ENCODE peak calls at places on chromosome 21, in five cellular contexts. X is A549, T is AG10803, U is heart left ventricle, K is cardiac muscle cell. M is an unnamed sample.

GRCh38 chr21:42258150-42258884 is 39.4 kb downstream of the ABCG1 start:
- DNase-seq in X (peak; percentile 60), T (peak; percentile 45), U (peak; percentile 79), K (peak; percentile 78), M (peak; percentile 7)

GRCh38 chr21:42056468-42056867 is 14.6 kb upstream of the UMODL1 start:
- DNase-seq in X (no peak), T (peak; percentile 18), U (no peak), K (no peak), M (no peak)

GRCh38 chr21:33286076-33286475 is 19.9 kb downstream of the IL10RB start:
- DNase-seq in X (no peak), T (no peak), U (no peak), K (no peak), M (no peak)

GRCh38 chr21:42198949-42199348 is 20.0 kb upstream of the ABCG1 start:
- DNase-seq in X (no peak), T (no peak), U (no peak), K (no peak), M (no peak)

GRCh38 chr21:43911015-43911934 is 46.3 kb downstream of the AGPAT3 start:
- DNase-seq in X (no peak), T (peak; percentile 5), U (peak; percentile 65), K (no peak), M (no peak)

GRCh38 chr21:39681257-39681656 is 63.7 kb upstream of the IGSF5 start:
- DNase-seq in X (no peak), T (peak; percentile 62), U (no peak), K (no peak), M (no peak)

GRCh38 chr21:32645261-32646182 is 33.3 kb upstream of the CFAP298 start:
- DNase-seq in X (no peak), T (no peak), U (no peak), K (peak; percentile 2), M (no peak)

GRCh38 chr21:20701235-20701634 is 297.0 kb upstream of the NCAM2 start:
- DNase-seq in X (no peak), T (no peak), U (no peak), K (no peak), M (no peak)

GRCh38 chr21:37365657-37366487 is 701 bp upstream of the DYRK1A start:
- DNase-seq in X (peak; percentile 19), T (peak; percentile 72), U (peak; percentile 83), K (peak; percentile 85), M (no peak)

GRCh38 chr21:15755125-15755524 is 25.3 kb downstream of the USP25 start:
- DNase-seq in X (no peak), T (no peak), U (no peak), K (no peak), M (no peak)

GRCh38 chr21:33383056-33383888 is 19.9 kb upstream of the IFNGR2 start:
- DNase-seq in X (no peak), T (peak; percentile 66), U (peak; percentile 66), K (peak; percentile 6), M (no peak)

GRCh38 chr21:41766051-41766882 is 585 bp downstream of the RIPK4 start:
- DNase-seq in X (no peak), T (no peak), U (no peak), K (no peak), M (no peak)

GRCh38 chr21:43703068-43703880 is 15.7 kb upstream of the PDXK start:
- DNase-seq in X (no peak), T (peak; percentile 92), U (peak; percentile 82), K (peak; percentile 64), M (peak; percentile 61)

GRCh38 chr21:41715649-41716321 is 51.1 kb downstream of the RIPK4 start:
- DNase-seq in X (peak; percentile 72), T (no peak), U (no peak), K (peak; percentile 49), M (no peak)

GRCh38 chr21:25369524-25370300 is 237.6 kb downstream of the MRPL39 start:
- DNase-seq in X (no peak), T (peak; percentile 85), U (no peak), K (no peak), M (no peak)

GRCh38 chr21:38725196-38726157 is 80.3 kb upstream of the ETS2 start:
- DNase-seq in X (no peak), T (no peak), U (no peak), K (no peak), M (no peak)

GRCh38 chr21:35616090-35616489 is 444.2 kb downstream of the SETD4 start:
- DNase-seq in X (peak; percentile 1), T (peak; percentile 75), U (no peak), K (no peak), M (peak; percentile 61)
- TF ChIP-seq CTCF in X (peak; percentile 27), T (peak; percentile 71), U (no peak), K (peak; percentile 50), M (peak; percentile 59)

DNA sequence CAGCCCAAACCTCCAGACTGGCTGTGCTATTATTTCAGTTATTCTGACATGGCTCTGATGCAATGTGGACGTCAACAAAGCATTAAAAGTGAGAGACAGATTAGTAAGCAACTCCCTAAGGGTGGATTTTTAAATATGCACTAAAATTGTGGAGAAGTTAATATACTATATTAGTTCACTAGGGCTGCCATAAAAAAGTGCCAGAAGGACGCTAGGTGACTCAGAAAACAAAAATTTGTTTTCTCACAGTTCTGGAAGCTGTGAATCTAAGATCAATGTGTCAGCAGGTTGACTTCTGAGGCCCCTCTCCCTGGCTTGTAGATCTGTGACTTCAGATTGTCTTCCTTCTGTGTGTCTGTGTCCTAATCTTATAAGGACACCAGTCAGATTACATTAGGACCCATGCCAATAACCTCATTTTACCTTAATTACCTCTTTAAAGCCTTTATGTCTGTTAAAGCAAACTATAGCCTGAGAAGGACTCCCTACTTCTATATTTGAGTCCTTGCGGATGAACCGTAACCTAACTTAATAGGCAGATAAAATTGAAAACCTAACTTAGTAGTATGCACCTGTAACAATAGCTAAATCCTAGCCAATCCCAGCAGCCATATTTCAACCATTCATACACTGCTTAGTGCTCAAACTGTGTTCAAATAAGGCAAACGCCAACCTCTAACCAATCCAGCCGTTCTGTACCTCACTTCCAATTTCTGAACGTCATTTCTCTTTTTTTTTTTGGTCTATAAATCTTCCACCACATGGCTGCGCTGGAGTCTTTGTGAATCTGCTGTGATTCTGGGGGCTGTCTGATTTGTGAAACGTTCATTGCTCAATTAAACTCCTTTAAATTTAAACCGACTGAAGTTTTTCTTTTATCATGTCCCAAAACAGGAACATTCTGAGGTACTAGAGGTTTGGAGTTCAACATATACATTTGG is 65.9 kb upstream of the BACH1 start:
- DNase-seq in X (no peak), T (peak; percentile 70), U (no peak), K (no peak), M (no peak)
- TF ChIP-seq CTCF in X (no peak), T (no peak), U (no peak), K (peak; percentile 5), M (no peak)

GRCh38 chr21:31529406-31529805 is 130.1 kb upstream of the SOD1 start:
- DNase-seq in X (no peak), T (no peak), U (no peak), K (no peak), M (no peak)
- TF ChIP-seq CTCF in X (no peak), T (no peak), U (no peak), K (no peak), M (no peak)

GRCh38 chr21:45809421-45809820 is 165.9 kb downstream of the PCBP3 start:
- DNase-seq in X (no peak), T (no peak), U (no peak), K (no peak), M (no peak)

GRCh38 chr21:45805321-45805720 is 161.8 kb downstream of the PCBP3 start:
- DNase-seq in X (no peak), T (no peak), U (no peak), K (no peak), M (no peak)

GRCh38 chr21:45806042-45806441 is 162.5 kb downstream of the PCBP3 start:
- DNase-seq in X (no peak), T (no peak), U (no peak), K (no peak), M (no peak)

GRCh38 chr21:45816794-45817193 is 164.8 kb upstream of the COL6A1 start:
- DNase-seq in X (no peak), T (no peak), U (no peak), K (no peak), M (no peak)

DNA sequence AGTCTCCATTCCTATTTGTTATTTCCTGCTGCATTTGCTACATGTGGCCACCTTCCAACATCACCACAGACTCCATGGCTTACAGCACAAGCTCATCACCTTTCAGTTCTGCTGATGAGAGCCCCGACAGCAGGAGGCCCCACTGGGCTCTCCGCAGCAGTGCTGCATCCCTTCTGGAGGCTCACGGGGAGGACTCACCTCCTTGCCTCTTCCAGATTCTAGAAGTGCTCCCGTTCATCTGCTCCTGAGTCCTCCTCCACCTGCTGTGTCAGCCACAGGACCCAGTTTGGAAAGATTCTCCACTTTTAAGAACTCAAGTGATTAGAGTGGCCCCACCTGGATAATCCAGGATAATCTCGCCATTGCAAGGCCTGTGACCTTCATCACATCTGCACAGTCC is 167.6 kb downstream of the PCBP3 start:
- DNase-seq in X (no peak), T (no peak), U (no peak), K (no peak), M (no peak)
- TF ChIP-seq CTCF in X (no peak), T (no peak), U (no peak), K (no peak), M (no peak)